ENCODE peak calls at places on chromosome 13, in five cellular contexts. One of them, this sample, is unnamed.

GRCh38 chr13:112970552-112971287 is 1.7 kb downstream of the MCF2L start:
- DNase-seq in stimulated activated CD8-positive, alpha-beta memory T cell treated with anti-CD3 and anti-CD28 coated beads, Interleukin-12 subunit alpha, Interleukin-12 subunit beta, amount 100 ng/mL, for 1 hour: no peak
- DNase-seq in CD4-positive, CD25-positive, alpha-beta regulatory T cell: no peak
- DNase-seq in activated naive CD4-positive, alpha-beta T cell: no peak
- DNase-seq in NCI-H1694: peak
- DNase-seq in this sample: no peak

GRCh38 chr13:105907319-105908019 is 628.0 kb downstream of the EFNB2 start:
- DNase-seq in CD4-positive, CD25-positive, alpha-beta regulatory T cell: no peak
- DNase-seq in NCI-H1694: no peak
- DNase-seq in stimulated activated CD8-positive, alpha-beta memory T cell treated with anti-CD3 and anti-CD28 coated beads, Interleukin-12 subunit alpha, Interleukin-12 subunit beta, amount 100 ng/mL, for 1 hour: no peak
- DNase-seq in activated naive CD4-positive, alpha-beta T cell: no peak
- DNase-seq in this sample: no peak

GRCh38 chr13:46831588-46832194 is 34.7 kb upstream of the ESD start:
- DNase-seq in NCI-H1694: peak
- DNase-seq in stimulated activated CD8-positive, alpha-beta memory T cell treated with anti-CD3 and anti-CD28 coated beads, Interleukin-12 subunit alpha, Interleukin-12 subunit beta, amount 100 ng/mL, for 1 hour: peak
- DNase-seq in activated naive CD4-positive, alpha-beta T cell: no peak
- DNase-seq in CD4-positive, CD25-positive, alpha-beta regulatory T cell: peak
- DNase-seq in this sample: no peak

GRCh38 chr13:106182404-106182803 is 353.1 kb downstream of the EFNB2 start:
- DNase-seq in activated naive CD4-positive, alpha-beta T cell: no peak
- DNase-seq in CD4-positive, CD25-positive, alpha-beta regulatory T cell: no peak
- DNase-seq in stimulated activated CD8-positive, alpha-beta memory T cell treated with anti-CD3 and anti-CD28 coated beads, Interleukin-12 subunit alpha, Interleukin-12 subunit beta, amount 100 ng/mL, for 1 hour: no peak
- DNase-seq in NCI-H1694: no peak
- DNase-seq in this sample: no peak

GRCh38 chr13:51728972-51729371 is 75.0 kb downstream of the DHRS12 start:
- DNase-seq in activated naive CD4-positive, alpha-beta T cell: no peak
- DNase-seq in stimulated activated CD8-positive, alpha-beta memory T cell treated with anti-CD3 and anti-CD28 coated beads, Interleukin-12 subunit alpha, Interleukin-12 subunit beta, amount 100 ng/mL, for 1 hour: no peak
- DNase-seq in CD4-positive, CD25-positive, alpha-beta regulatory T cell: no peak
- DNase-seq in NCI-H1694: no peak
- DNase-seq in this sample: no peak

GRCh38 chr13:110332750-110333149 is 25.7 kb downstream of the COL4A2 start:
- DNase-seq in stimulated activated CD8-positive, alpha-beta memory T cell treated with anti-CD3 and anti-CD28 coated beads, Interleukin-12 subunit alpha, Interleukin-12 subunit beta, amount 100 ng/mL, for 1 hour: no peak
- DNase-seq in NCI-H1694: no peak
- DNase-seq in CD4-positive, CD25-positive, alpha-beta regulatory T cell: no peak
- DNase-seq in activated naive CD4-positive, alpha-beta T cell: no peak
- DNase-seq in this sample: no peak

GRCh38 chr13:22618002-22618401 is 562.8 kb upstream of the SGCG start:
- DNase-seq in CD4-positive, CD25-positive, alpha-beta regulatory T cell: no peak
- DNase-seq in activated naive CD4-positive, alpha-beta T cell: no peak
- DNase-seq in NCI-H1694: no peak
- DNase-seq in stimulated activated CD8-positive, alpha-beta memory T cell treated with anti-CD3 and anti-CD28 coated beads, Interleukin-12 subunit alpha, Interleukin-12 subunit beta, amount 100 ng/mL, for 1 hour: no peak
- DNase-seq in this sample: no peak

GRCh38 chr13:41811588-41812021 is 149.3 kb downstream of the VWA8 start:
- DNase-seq in activated naive CD4-positive, alpha-beta T cell: no peak
- DNase-seq in stimulated activated CD8-positive, alpha-beta memory T cell treated with anti-CD3 and anti-CD28 coated beads, Interleukin-12 subunit alpha, Interleukin-12 subunit beta, amount 100 ng/mL, for 1 hour: peak
- DNase-seq in NCI-H1694: no peak
- DNase-seq in CD4-positive, CD25-positive, alpha-beta regulatory T cell: no peak
- DNase-seq in this sample: no peak

GRCh38 chr13:78326608-78327007 is 276.7 kb downstream of the POU4F1 start:
- DNase-seq in activated naive CD4-positive, alpha-beta T cell: no peak
- DNase-seq in CD4-positive, CD25-positive, alpha-beta regulatory T cell: no peak
- DNase-seq in stimulated activated CD8-positive, alpha-beta memory T cell treated with anti-CD3 and anti-CD28 coated beads, Interleukin-12 subunit alpha, Interleukin-12 subunit beta, amount 100 ng/mL, for 1 hour: no peak
- DNase-seq in NCI-H1694: peak
- DNase-seq in this sample: peak

GRCh38 chr13:21872795-21873194 is 201.9 kb downstream of the FGF9 start:
- DNase-seq in NCI-H1694: no peak
- DNase-seq in CD4-positive, CD25-positive, alpha-beta regulatory T cell: no peak
- DNase-seq in stimulated activated CD8-positive, alpha-beta memory T cell treated with anti-CD3 and anti-CD28 coated beads, Interleukin-12 subunit alpha, Interleukin-12 subunit beta, amount 100 ng/mL, for 1 hour: no peak
- DNase-seq in activated naive CD4-positive, alpha-beta T cell: no peak
- DNase-seq in this sample: no peak

GRCh38 chr13:111337206-111337605 is 16.8 kb downstream of the TEX29 start:
- DNase-seq in NCI-H1694: no peak
- DNase-seq in activated naive CD4-positive, alpha-beta T cell: no peak
- DNase-seq in stimulated activated CD8-positive, alpha-beta memory T cell treated with anti-CD3 and anti-CD28 coated beads, Interleukin-12 subunit alpha, Interleukin-12 subunit beta, amount 100 ng/mL, for 1 hour: no peak
- DNase-seq in CD4-positive, CD25-positive, alpha-beta regulatory T cell: no peak
- DNase-seq in this sample: no peak

GRCh38 chr13:64985075-64985474 is 2245.1 kb downstream of the PCDH9 start:
- DNase-seq in stimulated activated CD8-positive, alpha-beta memory T cell treated with anti-CD3 and anti-CD28 coated beads, Interleukin-12 subunit alpha, Interleukin-12 subunit beta, amount 100 ng/mL, for 1 hour: no peak
- DNase-seq in activated naive CD4-positive, alpha-beta T cell: no peak
- DNase-seq in NCI-H1694: no peak
- DNase-seq in CD4-positive, CD25-positive, alpha-beta regulatory T cell: no peak
- DNase-seq in this sample: no peak

GRCh38 chr13:39362652-39363390 is 240.2 kb downstream of the LHFPL6 start:
- DNase-seq in activated naive CD4-positive, alpha-beta T cell: no peak
- DNase-seq in CD4-positive, CD25-positive, alpha-beta regulatory T cell: no peak
- DNase-seq in stimulated activated CD8-positive, alpha-beta memory T cell treated with anti-CD3 and anti-CD28 coated beads, Interleukin-12 subunit alpha, Interleukin-12 subunit beta, amount 100 ng/mL, for 1 hour: no peak
- DNase-seq in NCI-H1694: no peak
- DNase-seq in this sample: no peak

GRCh38 chr13:114149774-114150740 is 17.6 kb upstream of the RASA3 start:
- DNase-seq in CD4-positive, CD25-positive, alpha-beta regulatory T cell: no peak
- DNase-seq in NCI-H1694: no peak
- DNase-seq in activated naive CD4-positive, alpha-beta T cell: no peak
- DNase-seq in stimulated activated CD8-positive, alpha-beta memory T cell treated with anti-CD3 and anti-CD28 coated beads, Interleukin-12 subunit alpha, Interleukin-12 subunit beta, amount 100 ng/mL, for 1 hour: no peak
- DNase-seq in this sample: no peak

GRCh38 chr13:40792284-40793051 is 3.1 kb downstream of the SLC25A15 start:
- DNase-seq in stimulated activated CD8-positive, alpha-beta memory T cell treated with anti-CD3 and anti-CD28 coated beads, Interleukin-12 subunit alpha, Interleukin-12 subunit beta, amount 100 ng/mL, for 1 hour: no peak
- DNase-seq in NCI-H1694: no peak
- DNase-seq in CD4-positive, CD25-positive, alpha-beta regulatory T cell: no peak
- DNase-seq in activated naive CD4-positive, alpha-beta T cell: no peak
- DNase-seq in this sample: no peak

GRCh38 chr13:64471916-64472315 is 2758.2 kb downstream of the PCDH9 start:
- DNase-seq in CD4-positive, CD25-positive, alpha-beta regulatory T cell: no peak
- DNase-seq in stimulated activated CD8-positive, alpha-beta memory T cell treated with anti-CD3 and anti-CD28 coated beads, Interleukin-12 subunit alpha, Interleukin-12 subunit beta, amount 100 ng/mL, for 1 hour: no peak
- DNase-seq in NCI-H1694: peak
- DNase-seq in activated naive CD4-positive, alpha-beta T cell: no peak
- DNase-seq in this sample: peak